ENCODE peak calls at places on chromosomes 13 and 19, in five cellular contexts. J, W, U, O and Z are unnamed samples.

GRCh38 chr13:25503856-25504255 is 132.1 kb downstream of the ATP8A2 start:
- DNase-seq in J (no peak), W (no peak), U (no peak), O (no peak), Z (no peak)

GRCh38 chr19:13958043-13958442 is 5.7 kb downstream of the DCAF15 start:
- DNase-seq in J (no peak), W (no peak), U (peak), O (no peak), Z (no peak)

GRCh38 chr19:16001481-16002312 is 52.9 kb downstream of the OR10H4 start:
- DNase-seq in J (no peak), W (peak), U (no peak), O (peak), Z (no peak)

GRCh38 chr13:54210397-54211050 is 1181.9 kb downstream of the OLFM4 start:
- DNase-seq in J (no peak), W (no peak), U (no peak), O (no peak), Z (no peak)

GRCh38 chr19:53971608-53972007 is 8.9 kb downstream of the CACNG8 start:
- DNase-seq in J (no peak), W (no peak), U (no peak), O (no peak), Z (peak)

GRCh38 chr19:41305923-41306322 is 4.0 kb upstream of the CCDC97 start:
- DNase-seq in J (no peak), W (no peak), U (no peak), O (no peak), Z (no peak)

GRCh38 chr13:112685856-112686255 is 4.0 kb upstream of the ATP11A start:
- DNase-seq in J (no peak), W (no peak), U (no peak), O (no peak), Z (no peak)

GRCh38 chr13:66353664-66354063 is 876.5 kb downstream of the PCDH9 start:
- DNase-seq in J (peak), W (no peak), U (no peak), O (no peak), Z (no peak)

GRCh38 chr19:50435627-50436026 is 2.9 kb downstream of the MYBPC2 start:
- DNase-seq in J (no peak), W (no peak), U (no peak), O (no peak), Z (no peak)

GRCh38 chr13:101875091-101875490 is 422.6 kb downstream of the ITGBL1 start:
- DNase-seq in J (no peak), W (no peak), U (no peak), O (no peak), Z (no peak)
- TF ChIP-seq JUNB in J (no peak), W (no peak), U (no peak), O (no peak), Z (no peak)

GRCh38 chr19:5966941-5967340 is 11.0 kb downstream of the RANBP3 start:
- DNase-seq in J (no peak), W (no peak), U (no peak), O (no peak), Z (no peak)

GRCh38 chr19:5963855-5964254 is 14.1 kb downstream of the RANBP3 start:
- DNase-seq in J (no peak), W (no peak), U (no peak), O (no peak), Z (no peak)

GRCh38 chr19:5966215-5966614 is 11.7 kb downstream of the RANBP3 start:
- DNase-seq in J (no peak), W (no peak), U (no peak), O (no peak), Z (no peak)

GRCh38 chr19:5967571-5967970 is 10.4 kb downstream of the RANBP3 start:
- DNase-seq in J (no peak), W (no peak), U (no peak), O (no peak), Z (no peak)

DNA sequence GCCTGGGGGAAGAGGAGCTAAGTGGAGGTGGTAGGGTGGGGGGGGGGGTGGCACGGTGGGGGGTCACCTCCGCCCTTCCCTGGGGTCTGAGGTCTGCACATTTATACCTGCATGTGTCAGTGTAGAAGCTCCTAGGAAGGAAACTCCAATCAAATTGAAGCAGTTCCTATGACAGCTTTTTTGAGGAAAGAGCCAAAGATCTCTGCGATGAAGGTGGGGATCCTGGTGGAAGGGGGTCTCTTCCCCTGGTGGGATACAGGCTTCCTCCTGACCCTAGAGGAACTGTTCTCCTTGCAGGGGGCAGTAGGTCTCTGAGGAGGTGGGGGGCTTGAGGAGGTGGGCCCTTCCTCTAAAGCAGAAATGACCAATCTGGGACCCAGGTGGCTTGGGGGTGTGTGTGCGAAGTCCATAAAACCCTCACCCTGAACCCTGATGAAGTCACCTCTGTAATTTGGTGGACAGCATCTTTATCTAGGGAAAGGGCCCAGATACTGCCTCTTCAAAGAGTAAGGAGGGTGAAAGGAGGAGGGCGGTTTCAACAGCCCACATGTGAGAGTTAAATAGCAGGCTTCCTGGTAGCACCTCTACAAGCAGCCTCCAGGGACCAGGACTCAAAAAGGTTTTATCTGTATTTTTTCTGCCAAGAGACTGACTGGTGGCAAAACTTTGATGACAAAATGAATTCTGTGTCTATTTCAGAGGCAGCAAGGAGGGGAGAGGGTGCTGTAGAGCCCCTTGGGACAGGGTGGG is 12.9 kb downstream of the RANBP3 start:
- DNase-seq in J (no peak), W (no peak), U (no peak), O (no peak), Z (no peak)
- TF ChIP-seq REST in J (no peak), W (no peak), U (no peak), O (no peak), Z (no peak)

GRCh38 chr13:102587916-102588315 is 8.9 kb upstream of the TPP2 start:
- DNase-seq in J (no peak), W (no peak), U (no peak), O (no peak), Z (no peak)
- TF ChIP-seq JUNB in J (no peak), W (no peak), U (no peak), O (no peak), Z (no peak)

GRCh38 chr19:5128932-5129389 is 160.0 kb downstream of the KDM4B start:
- DNase-seq in J (no peak), W (no peak), U (no peak), O (no peak), Z (no peak)

GRCh38 chr19:5126498-5127223 is 157.7 kb downstream of the KDM4B start:
- DNase-seq in J (no peak), W (no peak), U (no peak), O (no peak), Z (no peak)

GRCh38 chr19:5125797-5126497 is 157.0 kb downstream of the KDM4B start:
- DNase-seq in J (no peak), W (no peak), U (no peak), O (no peak), Z (peak)

GRCh38 chr19:5128251-5128931 is 159.5 kb downstream of the KDM4B start:
- DNase-seq in J (no peak), W (no peak), U (peak), O (no peak), Z (peak)

GRCh38 chr19:5127710-5128109 is 158.8 kb downstream of the KDM4B start:
- DNase-seq in J (no peak), W (no peak), U (no peak), O (no peak), Z (no peak)
- TF ChIP-seq REST in J (no peak), W (no peak), U (no peak), O (no peak), Z (no peak)

DNA sequence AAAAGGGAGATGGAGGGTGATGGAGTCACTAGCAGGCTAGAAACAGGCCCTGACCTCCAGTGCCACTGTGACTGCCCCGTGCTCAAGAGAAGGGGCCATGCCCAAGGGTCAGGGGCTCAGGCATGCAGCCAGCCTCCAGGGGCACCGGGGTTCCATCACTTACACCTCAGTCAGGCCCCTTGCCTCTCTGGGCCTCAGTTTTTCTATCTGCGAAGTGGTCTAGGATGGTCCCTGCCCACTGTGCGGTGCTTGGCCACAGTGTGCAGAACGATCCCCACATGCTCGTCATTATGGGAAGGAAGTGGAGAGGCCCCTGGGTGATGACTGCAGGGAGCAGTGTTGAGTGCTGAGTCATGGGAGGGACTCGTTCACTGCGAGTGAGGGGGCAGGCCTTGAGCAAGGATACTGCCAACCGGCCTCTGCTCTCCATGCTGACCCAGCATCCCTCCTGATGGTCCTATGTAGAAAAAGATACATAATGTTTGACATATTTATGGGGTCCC is 23.1 kb downstream of the TMED1 start:
- DNase-seq in J (peak), W (no peak), U (peak), O (no peak), Z (no peak)
- TF ChIP-seq JUNB in J (no peak), W (no peak), U (no peak), O (no peak), Z (no peak)